ENCODE peak calls at places on chromosomes 4 and X, in ten cellular contexts. A, K, H, V, X, S, M, P, C and T are unnamed samples.

GRCh38 chr4:177948853-177949252 is 506.6 kb upstream of the AGA start:
- DNase-seq in A (no peak), K (no peak), S (no peak), V (no peak), X (no peak), C (no peak), H (no peak), M (no peak), P (no peak), T (no peak)

GRCh38 chrX:18883234-18883960 is 100.5 kb downstream of the PHKA2 start:
- DNase-seq in X (no peak), V (no peak), H (peak), A (no peak), P (no peak), C (no peak), M (peak), S (no peak), K (peak), T (no peak)

GRCh38 chr4:6206771-6207290 is 6.5 kb upstream of the JAKMIP1 start:
- DNase-seq in S (no peak), A (no peak), V (peak), X (no peak), K (peak), C (no peak), P (no peak), H (no peak), M (no peak), T (no peak)

GRCh38 chrX:7219153-7219705 is 71.3 kb upstream of the PUDP start:
- DNase-seq in H (no peak), C (no peak), S (no peak), X (no peak), P (no peak), A (no peak), M (no peak), K (no peak), V (no peak), T (no peak)

GRCh38 chrX:53605004-53605403 is 81.5 kb downstream of the HUWE1 start:
- DNase-seq in V (no peak), M (no peak), C (peak), H (no peak), P (no peak), S (no peak), K (no peak), A (no peak), X (no peak), T (no peak)

GRCh38 chrX:71532078-71532752 is 689 bp upstream of the OGT start:
- DNase-seq in M (no peak), A (no peak), V (no peak), P (no peak), H (no peak), K (no peak), C (peak), S (no peak), X (peak), T (peak)

GRCh38 chr4:97639961-97640360 is 503.3 kb downstream of the STPG2 start:
- DNase-seq in K (no peak), S (no peak), V (no peak), P (no peak), H (no peak), X (no peak), M (no peak), C (no peak), A (no peak), T (no peak)

GRCh38 chr4:103307479-103308042 is 109.4 kb upstream of the CENPE start:
- DNase-seq in M (peak), H (no peak), K (no peak), A (no peak), C (no peak), X (no peak), P (no peak), V (peak), S (no peak), T (no peak)

GRCh38 chr4:112272292-112272691 is 13.4 kb downstream of the TIFA start:
- DNase-seq in P (no peak), V (no peak), K (no peak), S (no peak), M (no peak), X (no peak), H (no peak), A (no peak), C (no peak), T (no peak)

GRCh38 chr4:180665481-180665880 is 1577.7 kb upstream of the TENM3 start:
- DNase-seq in X (no peak), K (no peak), S (no peak), M (no peak), V (no peak), P (no peak), A (no peak), H (no peak), C (no peak), T (no peak)

GRCh38 chr4:122662701-122663100 is 41.8 kb upstream of the IL21 start:
- DNase-seq in K (peak), H (no peak), S (no peak), A (no peak), V (no peak), M (no peak), P (no peak), X (no peak), C (no peak), T (no peak)

GRCh38 chr4:681736-682451 is 7.1 kb downstream of the SLC49A3 start:
- DNase-seq in K (no peak), S (peak), X (peak), H (peak), C (no peak), P (no peak), M (peak), A (no peak), V (peak), T (no peak)

GRCh38 chrX:23902419-23902818 is 5.3 kb downstream of the APOO start:
- DNase-seq in S (peak), M (no peak), H (no peak), A (no peak), C (peak), K (peak), X (no peak), P (peak), V (no peak), T (no peak)

GRCh38 chr4:170005472-170005871 is 20.7 kb downstream of the MFAP3L start:
- DNase-seq in A (no peak), M (peak), P (no peak), H (no peak), V (no peak), K (no peak), C (no peak), S (no peak), X (no peak), T (no peak)

GRCh38 chrX:115949900-115950822 is 220.4 kb upstream of the AGTR2 start:
- DNase-seq in P (no peak), K (peak), V (peak), H (no peak), C (peak), S (no peak), X (no peak), A (no peak), M (peak), T (peak)

GRCh38 chr4:146442801-146443200 is 78.9 kb downstream of the SLC10A7 start:
- DNase-seq in A (no peak), C (peak), P (no peak), M (no peak), H (no peak), V (no peak), K (no peak), X (no peak), S (peak), T (no peak)

GRCh38 chr4:104901438-104901837 is 245.2 kb upstream of the TET2 start:
- DNase-seq in S (no peak), P (peak), M (no peak), H (no peak), C (peak), V (no peak), A (no peak), K (peak), X (no peak), T (no peak)

GRCh38 chr4:56128231-56128630 is 179.5 kb downstream of the CEP135 start:
- DNase-seq in K (no peak), X (no peak), V (no peak), A (no peak), P (no peak), H (no peak), M (no peak), S (no peak), C (peak), T (no peak)

GRCh38 chrX:136880003-136880451 is 498 bp downstream of the RBMX start:
- DNase-seq in S (peak), K (peak), X (no peak), C (no peak), A (no peak), H (peak), M (no peak), P (peak), V (peak), T (no peak)

GRCh38 chrX:96770315-96770714 is 85.7 kb downstream of the DIAPH2 start:
- DNase-seq in P (peak), H (no peak), X (no peak), V (no peak), A (no peak), S (peak), C (no peak), K (no peak), M (no peak), T (no peak)

GRCh38 chr4:121789470-121789869 is 11.7 kb upstream of the EXOSC9 start:
- DNase-seq in M (no peak), A (no peak), C (no peak), X (no peak), V (no peak), P (no peak), H (no peak), S (no peak), K (no peak), T (no peak)

GRCh38 chr4:54225671-54226398 is 3.3 kb upstream of the PDGFRA start:
- DNase-seq in A (no peak), H (no peak), K (peak), M (no peak), P (peak), S (no peak), C (no peak), V (peak), X (no peak), T (no peak)

GRCh38 chr4:185755451-185755850 is 56.5 kb downstream of the SORBS2 start:
- DNase-seq in M (no peak), S (no peak), P (no peak), C (no peak), V (no peak), X (no peak), H (no peak), A (no peak), K (no peak), T (no peak)

GRCh38 chr4:32789026-32789608 is 2068.9 kb downstream of the PCDH7 start:
- DNase-seq in K (peak), H (no peak), P (no peak), A (no peak), C (peak), X (no peak), M (no peak), V (no peak), S (peak), T (no peak)

GRCh38 chrX:34300871-34301270 is 168.8 kb upstream of the FAM47A start:
- DNase-seq in X (no peak), P (peak), M (no peak), K (peak), V (no peak), H (no peak), S (peak), A (peak), C (peak), T (peak)

GRCh38 chrX:17081535-17081934 is 135.1 kb downstream of the REPS2 start:
- DNase-seq in S (no peak), V (no peak), P (no peak), C (no peak), X (no peak), H (no peak), K (no peak), M (no peak), A (no peak), T (no peak)

GRCh38 chr4:169225058-169225751 is 45.6 kb downstream of the SH3RF1 start:
- DNase-seq in V (no peak), K (peak), A (peak), C (peak), X (no peak), S (peak), H (no peak), P (no peak), M (no peak), T (no peak)

GRCh38 chr4:88531549-88531948 is 8.0 kb upstream of the PYURF start:
- DNase-seq in H (no peak), A (no peak), M (no peak), V (no peak), C (no peak), X (no peak), K (no peak), S (no peak), P (no peak), T (no peak)

GRCh38 chrX:69424161-69424560 is 80.0 kb upstream of the NALF2 start:
- DNase-seq in X (no peak), C (no peak), K (peak), V (no peak), S (no peak), H (no peak), M (no peak), P (peak), A (no peak), T (no peak)

GRCh38 chrX:100649550-100650356 is 5.8 kb downstream of the SRPX2 start:
- DNase-seq in V (peak), C (peak), P (peak), A (peak), K (peak), X (no peak), S (peak), M (peak), H (peak), T (no peak)

GRCh38 chr4:134216436-134216835 is 14.8 kb upstream of the PABPC4L start:
- DNase-seq in A (no peak), M (no peak), K (peak), V (no peak), C (no peak), X (no peak), S (no peak), P (no peak), H (no peak), T (no peak)

GRCh38 chrX:34770511-34770910 is 113.4 kb upstream of the TMEM47 start:
- DNase-seq in C (no peak), V (no peak), S (no peak), M (no peak), P (no peak), K (no peak), A (no peak), H (no peak), X (no peak), T (no peak)

GRCh38 chrX:115940888-115941332 is 229.6 kb upstream of the AGTR2 start:
- DNase-seq in M (peak), X (peak), K (peak), H (no peak), S (no peak), P (peak), V (no peak), A (no peak), C (peak), T (peak)

GRCh38 chr4:7810792-7811535 is 128.7 kb downstream of the AFAP1 start:
- DNase-seq in A (no peak), V (no peak), M (no peak), H (no peak), K (no peak), P (no peak), C (no peak), S (no peak), X (no peak), T (no peak)
- H3K27ac ChIP-seq in A (peak), V (no peak), M (no peak), H (peak), K (no peak), P (no peak), C (no peak), S (peak), X (no peak), T (no peak)

GRCh38 chr4:151175754-151176153 is 76.3 kb downstream of the RPS3A start:
- DNase-seq in V (no peak), X (no peak), K (no peak), A (no peak), S (no peak), H (no peak), M (no peak), C (no peak), P (no peak), T (no peak)

GRCh38 chr4:151174784-151175183 is 75.4 kb downstream of the RPS3A start:
- DNase-seq in P (no peak), C (no peak), X (no peak), H (no peak), V (no peak), K (peak), S (no peak), A (no peak), M (no peak), T (no peak)

GRCh38 chr4:151173751-151174325 is 74.4 kb downstream of the RPS3A start:
- DNase-seq in H (no peak), A (no peak), C (no peak), X (no peak), V (peak), P (no peak), S (no peak), M (no peak), K (no peak), T (no peak)

GRCh38 chr4:151175204-151175603 is 75.8 kb downstream of the RPS3A start:
- DNase-seq in V (no peak), K (no peak), X (no peak), M (no peak), P (no peak), C (no peak), A (no peak), H (no peak), S (no peak), T (no peak)

DNA sequence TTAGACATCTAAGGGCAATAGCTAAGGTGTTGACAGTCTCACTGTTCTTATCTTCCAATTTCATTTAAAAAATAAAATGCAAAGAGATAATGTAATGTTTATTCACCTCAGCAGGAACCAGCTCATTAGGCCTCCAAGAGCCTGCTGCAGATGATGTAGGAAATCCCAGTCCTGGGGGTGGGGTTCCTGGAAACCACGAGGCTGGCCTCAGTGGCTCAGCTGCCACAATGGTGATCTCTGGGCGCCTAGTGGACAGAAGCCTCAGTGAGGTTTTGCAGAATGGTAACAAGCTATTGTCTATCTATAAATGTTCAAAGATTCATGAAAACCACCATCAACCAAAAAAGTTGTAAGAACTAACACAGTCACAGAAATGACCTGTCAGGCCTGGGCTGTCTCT is 77.3 kb downstream of the RPS3A start:
- DNase-seq in M (no peak), K (no peak), A (no peak), H (no peak), C (no peak), X (no peak), P (no peak), S (no peak), V (no peak), T (no peak)
- H3K27ac ChIP-seq in M (no peak), K (no peak), A (no peak), H (no peak), C (no peak), X (no peak), P (peak), S (no peak), V (no peak), T (no peak)

GRCh38 chrX:44874481-44875184 is 1.6 kb downstream of the KDM6A start:
- DNase-seq in V (no peak), A (no peak), S (peak), K (peak), H (no peak), P (peak), C (peak), X (peak), M (no peak), T (peak)

GRCh38 chrX:44873415-44874270 is 655 bp downstream of the KDM6A start:
- DNase-seq in M (peak), K (peak), P (peak), V (peak), C (peak), H (peak), S (no peak), X (peak), A (no peak), T (peak)

GRCh38 chrX:44876076-44876475 is 3.1 kb downstream of the KDM6A start:
- DNase-seq in X (no peak), V (no peak), K (no peak), P (no peak), A (no peak), C (peak), M (no peak), H (no peak), S (no peak), T (no peak)

GRCh38 chrX:44876767-44877166 is 3.8 kb downstream of the KDM6A start:
- DNase-seq in P (no peak), V (no peak), H (no peak), C (no peak), M (no peak), S (no peak), K (no peak), A (no peak), X (no peak), T (no peak)

GRCh38 chrX:44875185-44875489 is 2.1 kb downstream of the KDM6A start:
- DNase-seq in A (no peak), P (no peak), H (no peak), C (no peak), M (no peak), K (no peak), S (no peak), V (no peak), X (no peak), T (no peak)
- H3K27ac ChIP-seq in A (no peak), P (no peak), H (peak), C (peak), M (no peak), K (no peak), S (no peak), V (no peak), X (peak), T (peak)

DNA sequence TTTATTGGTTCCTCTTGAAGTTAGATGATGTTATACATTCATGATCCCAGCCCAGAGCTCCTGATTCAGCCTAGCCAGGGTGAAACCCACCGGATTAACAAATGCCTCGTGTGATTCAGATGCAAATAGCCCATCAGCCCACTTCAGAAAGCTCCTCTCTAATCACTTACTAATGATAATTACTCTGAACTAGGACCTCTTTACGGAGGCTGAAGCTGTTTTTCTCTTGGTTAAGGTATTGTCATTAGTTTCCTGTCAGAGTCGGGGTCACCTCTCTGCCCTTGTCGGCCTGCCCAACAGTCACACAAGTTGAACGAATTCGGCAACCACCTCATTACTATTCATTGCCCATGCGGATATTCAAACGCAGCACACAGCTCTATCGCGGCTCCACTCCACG is 36.6 kb downstream of the ZFP42 start:
- DNase-seq in M (no peak), C (no peak), S (no peak), K (peak), V (no peak), H (no peak), P (no peak), X (no peak), A (no peak), T (no peak)
- H3K27ac ChIP-seq in M (no peak), C (no peak), S (no peak), K (no peak), V (no peak), H (no peak), P (no peak), X (no peak), A (no peak), T (no peak)

DNA sequence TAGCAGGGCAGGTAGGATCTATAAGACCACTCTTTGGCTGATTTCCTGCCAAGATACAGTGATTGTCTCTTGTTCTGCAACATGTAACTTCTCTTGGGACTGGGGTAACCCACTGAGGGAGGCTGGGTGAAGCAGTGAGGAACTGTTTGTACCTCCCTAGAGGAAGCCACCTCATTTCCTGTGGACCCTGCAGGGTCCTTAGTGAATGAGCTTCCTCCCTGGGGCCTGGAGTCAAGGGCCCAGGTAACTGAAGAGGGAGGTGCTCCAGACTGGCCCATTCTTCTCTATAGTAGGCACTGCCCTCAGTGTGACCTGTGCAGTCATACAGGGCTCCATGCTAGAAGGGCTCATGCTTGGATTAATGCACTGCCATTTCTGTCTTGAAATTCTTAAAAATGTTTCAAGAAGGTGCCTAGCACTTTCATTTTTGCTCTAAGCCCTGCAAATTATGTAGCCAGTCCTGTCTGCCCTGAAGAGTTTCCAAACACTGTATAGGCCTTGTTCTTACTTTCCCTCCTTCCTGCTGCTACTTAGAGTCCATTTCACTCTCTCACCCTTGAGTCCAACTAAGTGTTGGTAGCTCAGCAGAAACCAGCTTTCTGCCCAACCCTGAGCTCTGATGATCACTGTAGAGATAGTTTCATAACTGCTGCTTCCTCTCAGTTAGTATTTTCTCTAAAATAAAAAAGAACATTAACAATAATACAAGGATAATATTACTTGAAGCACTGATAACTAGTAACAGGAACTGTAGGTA is 8.5 kb upstream of the GRIA3 start:
- DNase-seq in P (no peak), H (no peak), S (no peak), C (no peak), K (peak), A (no peak), M (no peak), X (no peak), V (no peak), T (no peak)
- H3K27ac ChIP-seq in P (no peak), H (no peak), S (no peak), C (no peak), K (no peak), A (no peak), M (no peak), X (no peak), V (no peak), T (no peak)